ENCODE peak calls at places on chromosomes 12 and 14, in four cellular contexts. One of them, this sample, is unnamed.
A peak's percentile ranks its signal among the peaks of the same experiment; 100 is the strongest.

GRCh38 chr14:93073366-93073722 is 42.4 kb downstream of the ITPK1 start:
- DNase-seq in H1: no peak
- DNase-seq in K562: no peak
- DNase-seq in GM12878: no peak
- DNase-seq in this sample: no peak

GRCh38 chr12:27840229-27840999 is 60.4 kb upstream of the MANSC4 start:
- DNase-seq in H1: no peak
- DNase-seq in K562: no peak
- DNase-seq in GM12878: no peak
- DNase-seq in this sample: no peak

GRCh38 chr12:3641428-3641883 is 111.5 kb downstream of the CRACR2A start:
- DNase-seq in H1: no peak
- DNase-seq in K562: no peak
- DNase-seq in GM12878: no peak
- DNase-seq in this sample: no peak

GRCh38 chr12:70094467-70094866 is 148.8 kb upstream of the CNOT2 start:
- DNase-seq in H1: no peak
- DNase-seq in K562: no peak
- DNase-seq in GM12878: no peak
- DNase-seq in this sample: no peak

GRCh38 chr12:106455100-106455499 is 97.6 kb downstream of the POLR3B start:
- DNase-seq in H1: no peak
- DNase-seq in K562: no peak
- DNase-seq in GM12878: peak; percentile 8
- DNase-seq in this sample: no peak

GRCh38 chr12:49232940-49233841 is 31.7 kb upstream of the TUBA1C start:
- DNase-seq in H1: peak; percentile 66
- DNase-seq in K562: peak; percentile 98
- DNase-seq in GM12878: no peak
- DNase-seq in this sample: peak; percentile 64

GRCh38 chr14:106872619-106873446 is 1346.5 kb downstream of the TMEM121 start:
- DNase-seq in H1: peak; percentile 48
- DNase-seq in K562: peak; percentile 15
- DNase-seq in GM12878: no peak
- DNase-seq in this sample: peak; percentile 66

GRCh38 chr14:74855021-74855420 is 20.9 kb downstream of the PROX2 start:
- DNase-seq in H1: no peak
- DNase-seq in K562: no peak
- DNase-seq in GM12878: no peak
- DNase-seq in this sample: no peak

GRCh38 chr14:93911975-93912374 is 15.2 kb upstream of the FAM181A start:
- DNase-seq in H1: no peak
- DNase-seq in K562: no peak
- DNase-seq in GM12878: no peak
- DNase-seq in this sample: no peak

GRCh38 chr14:101022916-101023435 is 119.5 kb upstream of the RTL1 start:
- DNase-seq in H1: no peak
- DNase-seq in K562: no peak
- DNase-seq in GM12878: no peak
- DNase-seq in this sample: no peak

GRCh38 chr14:61188936-61189808 is 92.0 kb downstream of the TMEM30B start:
- DNase-seq in H1: peak; percentile 83
- DNase-seq in K562: peak; percentile 29
- DNase-seq in GM12878: no peak
- DNase-seq in this sample: peak; percentile 73

GRCh38 chr12:7205091-7205490 is 15.6 kb downstream of the PEX5 start:
- DNase-seq in H1: no peak
- DNase-seq in K562: no peak
- DNase-seq in GM12878: no peak
- DNase-seq in this sample: no peak

GRCh38 chr12:7210642-7211151 is 21.2 kb downstream of the PEX5 start:
- DNase-seq in H1: no peak
- DNase-seq in K562: no peak
- DNase-seq in GM12878: no peak
- DNase-seq in this sample: no peak

GRCh38 chr12:7209958-7210357 is 20.5 kb downstream of the PEX5 start:
- DNase-seq in H1: no peak
- DNase-seq in K562: no peak
- DNase-seq in GM12878: no peak
- DNase-seq in this sample: no peak

GRCh38 chr12:7206691-7207090 is 17.2 kb downstream of the PEX5 start:
- DNase-seq in H1: no peak
- DNase-seq in K562: no peak
- DNase-seq in GM12878: no peak
- DNase-seq in this sample: no peak

GRCh38 chr12:7207866-7208612 is 18.6 kb downstream of the PEX5 start:
- DNase-seq in H1: no peak
- DNase-seq in K562: no peak
- DNase-seq in GM12878: no peak
- DNase-seq in this sample: no peak
- TF ChIP-seq NRF1 in H1: no peak
- TF ChIP-seq NRF1 in K562: no peak
- TF ChIP-seq NRF1 in GM12878: no peak
- TF ChIP-seq NRF1 in this sample: no peak

GRCh38 chr12:57220770-57221168 is 4.2 kb downstream of the NXPH4 start:
- DNase-seq in H1: no peak
- DNase-seq in K562: no peak
- DNase-seq in GM12878: no peak
- DNase-seq in this sample: no peak
- TF ChIP-seq NRF1 in H1: no peak
- TF ChIP-seq NRF1 in K562: no peak
- TF ChIP-seq NRF1 in GM12878: no peak
- TF ChIP-seq NRF1 in this sample: no peak

GRCh38 chr14:23538049-23538718 is 13.4 kb downstream of the ZFHX2 start:
- DNase-seq in H1: no peak
- DNase-seq in K562: no peak
- DNase-seq in GM12878: no peak
- DNase-seq in this sample: no peak

GRCh38 chr14:23539867-23540469 is 11.6 kb downstream of the ZFHX2 start:
- DNase-seq in H1: no peak
- DNase-seq in K562: no peak
- DNase-seq in GM12878: no peak
- DNase-seq in this sample: no peak

GRCh38 chr14:23537351-23538048 is 14.1 kb downstream of the ZFHX2 start:
- DNase-seq in H1: peak; percentile 77
- DNase-seq in K562: no peak
- DNase-seq in GM12878: no peak
- DNase-seq in this sample: no peak

GRCh38 chr14:23538785-23539184 is 12.8 kb downstream of the ZFHX2 start:
- DNase-seq in H1: peak; percentile 65
- DNase-seq in K562: no peak
- DNase-seq in GM12878: no peak
- DNase-seq in this sample: no peak

DNA sequence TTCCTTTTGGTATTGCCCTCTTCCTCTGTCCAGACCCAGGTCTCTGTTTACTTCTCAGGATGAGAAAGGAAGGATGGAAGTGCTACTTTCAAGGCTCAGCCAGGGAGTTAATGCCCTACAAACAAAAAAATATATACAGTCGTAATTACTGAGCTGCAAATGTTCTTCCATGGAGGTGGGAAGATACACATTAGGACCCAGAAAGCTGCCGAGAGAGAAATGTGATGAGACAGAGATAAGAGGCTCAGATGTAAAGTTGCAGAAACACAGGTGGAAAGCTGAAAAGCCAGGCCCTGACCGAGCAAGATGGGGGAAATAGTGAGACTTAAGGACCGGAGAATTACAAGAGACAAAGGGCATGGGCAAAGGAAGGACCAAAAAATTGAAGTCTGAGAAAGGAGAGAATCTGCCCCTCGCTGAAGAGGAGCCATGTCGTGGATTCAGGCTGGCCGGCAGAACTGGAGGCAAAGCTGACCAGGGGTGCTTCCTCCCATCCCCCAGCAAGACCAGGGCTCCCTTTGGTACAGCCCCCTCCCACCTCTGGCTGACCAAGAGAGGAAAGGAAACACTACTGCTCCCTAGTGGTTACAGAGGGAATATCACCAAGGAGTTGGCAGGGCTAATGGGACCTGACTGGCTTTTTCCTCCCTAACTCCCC is 12.2 kb downstream of the ZFHX2 start:
- DNase-seq in H1: peak; percentile 79
- DNase-seq in K562: peak; percentile 61
- DNase-seq in GM12878: no peak
- DNase-seq in this sample: peak; percentile 92
- TF ChIP-seq NRF1 in H1: no peak
- TF ChIP-seq NRF1 in K562: no peak
- TF ChIP-seq NRF1 in GM12878: no peak
- TF ChIP-seq NRF1 in this sample: no peak

GRCh38 chr14:77123381-77124344 is 17.9 kb downstream of the ZDHHC22 start:
- DNase-seq in H1: no peak
- DNase-seq in K562: peak; percentile 30
- DNase-seq in GM12878: no peak
- DNase-seq in this sample: no peak
- TF ChIP-seq NRF1 in H1: no peak
- TF ChIP-seq NRF1 in K562: peak; percentile 30
- TF ChIP-seq NRF1 in GM12878: no peak
- TF ChIP-seq NRF1 in this sample: no peak

DNA sequence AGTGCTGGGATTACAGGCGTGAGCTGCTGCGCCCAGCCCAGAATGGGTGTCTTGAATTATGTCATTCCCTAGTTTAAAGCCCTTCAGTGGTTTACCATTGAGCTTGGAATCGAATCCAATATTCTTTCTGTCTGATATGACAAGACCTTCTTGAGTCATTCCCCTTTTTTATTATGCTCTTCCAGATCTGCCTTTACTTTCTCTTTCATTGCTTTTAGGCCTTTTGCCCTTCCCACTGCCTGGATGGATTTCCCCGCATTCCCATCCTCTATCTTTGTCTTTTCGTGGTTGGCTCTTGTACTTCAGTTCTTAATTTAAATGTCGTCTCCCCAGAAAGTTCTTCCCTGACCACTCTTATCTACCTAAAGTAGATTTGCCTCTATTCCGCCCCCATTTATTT is 1.6 kb downstream of the TRAFD1 start:
- DNase-seq in H1: no peak
- DNase-seq in K562: no peak
- DNase-seq in GM12878: no peak
- DNase-seq in this sample: no peak
- TF ChIP-seq NRF1 in H1: no peak
- TF ChIP-seq NRF1 in K562: no peak
- TF ChIP-seq NRF1 in GM12878: no peak
- TF ChIP-seq NRF1 in this sample: no peak

DNA sequence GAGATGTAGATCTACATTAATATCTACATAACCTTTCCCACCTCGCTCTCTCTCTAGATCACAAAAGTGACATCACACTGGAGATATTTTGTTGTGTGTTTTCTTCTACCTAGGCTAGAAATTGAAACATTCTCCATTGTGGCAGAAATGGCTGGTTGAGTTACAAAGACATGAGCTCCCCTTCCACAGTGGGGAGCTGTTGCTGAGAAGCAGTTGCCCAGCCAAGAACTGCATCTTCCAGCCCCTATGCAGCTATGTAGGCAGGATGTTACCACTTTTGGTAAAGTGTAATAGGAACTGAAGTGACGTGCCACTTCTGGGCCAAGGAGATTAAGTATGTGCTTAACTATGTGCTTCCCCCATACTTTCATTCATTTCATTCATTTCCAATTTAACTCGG is 138.7 kb upstream of the E2F7 start:
- DNase-seq in H1: no peak
- DNase-seq in K562: no peak
- DNase-seq in GM12878: no peak
- DNase-seq in this sample: no peak
- TF ChIP-seq NRF1 in H1: no peak
- TF ChIP-seq NRF1 in K562: no peak
- TF ChIP-seq NRF1 in GM12878: no peak
- TF ChIP-seq NRF1 in this sample: no peak

GRCh38 chr12:45263587-45263986 is 47.7 kb downstream of the ANO6 start:
- DNase-seq in H1: no peak
- DNase-seq in K562: no peak
- DNase-seq in GM12878: no peak
- DNase-seq in this sample: no peak

GRCh38 chr12:45273717-45274271 is 57.9 kb downstream of the ANO6 start:
- DNase-seq in H1: no peak
- DNase-seq in K562: peak; percentile 83
- DNase-seq in GM12878: no peak
- DNase-seq in this sample: no peak

GRCh38 chr12:45269407-45269741 is 53.5 kb downstream of the ANO6 start:
- DNase-seq in H1: no peak
- DNase-seq in K562: no peak
- DNase-seq in GM12878: no peak
- DNase-seq in this sample: no peak

DNA sequence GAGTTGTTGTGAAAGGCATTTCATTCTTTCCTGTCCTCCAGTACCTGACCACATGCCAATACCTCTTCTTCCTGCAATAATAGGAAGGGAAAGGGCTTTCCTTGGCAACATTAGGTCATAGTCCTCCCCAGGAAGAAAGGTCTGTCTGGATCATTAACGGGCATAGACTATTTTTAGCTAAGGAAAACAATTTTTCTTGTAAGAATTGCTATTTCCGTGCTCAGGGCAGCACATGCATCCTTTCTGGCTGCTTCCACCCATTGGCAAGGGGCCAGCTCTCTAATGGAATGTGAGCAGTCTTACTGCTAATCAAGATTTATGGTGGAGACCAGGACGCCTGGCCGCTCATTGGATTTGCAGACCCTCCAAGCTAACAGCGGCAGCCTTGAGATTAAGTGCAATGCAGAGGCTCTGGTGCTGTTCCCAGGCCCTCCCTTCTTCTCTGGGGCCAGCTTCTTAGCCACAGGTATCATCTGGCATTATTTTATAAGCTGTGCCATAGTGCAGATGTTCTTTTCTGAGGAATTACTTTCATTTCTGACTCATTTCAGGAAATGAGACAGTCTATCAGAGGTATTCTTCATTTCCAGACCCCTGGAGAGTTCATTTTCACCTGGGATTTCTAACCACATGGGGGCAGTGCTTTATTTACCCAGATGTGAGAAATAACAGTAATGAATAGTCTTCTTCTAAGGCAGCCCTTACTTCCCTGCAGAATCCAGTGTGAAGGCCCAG is 52.9 kb downstream of the ANO6 start:
- DNase-seq in H1: no peak
- DNase-seq in K562: peak; percentile 58
- DNase-seq in GM12878: no peak
- DNase-seq in this sample: peak; percentile 58
- TF ChIP-seq NRF1 in H1: no peak
- TF ChIP-seq NRF1 in K562: no peak
- TF ChIP-seq NRF1 in GM12878: no peak
- TF ChIP-seq NRF1 in this sample: no peak

This sample was measured in SK-N-SH.